ENCODE peak calls at places on chromosomes 5 and 9, in nine cellular contexts. Z is progenitor cell of endocrine pancreas; W is CD4-positive, alpha-beta T cell; M is type B pancreatic cell; H is GM20000; A is fibroblast of the aortic adventitia; R is HFFc6; K is uterus; B is pancreas. F is an unnamed sample.
A peak's percentile ranks its signal among the peaks of the same experiment; 100 is the strongest.

GRCh38 chr5:81815318-81815717 is 64.4 kb upstream of the SSBP2 start:
- DNase-seq in Z (no peak), W (no peak), M (no peak), H (no peak), A (no peak), R (no peak), K (no peak), B (no peak), F (no peak)

GRCh38 chr9:136093995-136094881 is 851 bp downstream of the NACC2 start:
- DNase-seq in Z (no peak), W (peak; percentile 45), M (no peak), H (no peak), A (peak; percentile 52), R (peak; percentile 40), K (peak; percentile 84), B (peak; percentile 85), F (no peak)

GRCh38 chr5:131109540-131110255 is 55.4 kb downstream of the HINT1 start:
- DNase-seq in Z (no peak), W (no peak), M (no peak), H (peak; percentile 53), A (peak; percentile 62), R (peak; percentile 33), K (no peak), B (no peak), F (peak; percentile 58)

GRCh38 chr9:111994831-111995458 is 98.3 kb downstream of the UGCG start:
- DNase-seq in Z (no peak), W (no peak), M (no peak), H (no peak), A (peak; percentile 33), R (peak; percentile 4), K (no peak), B (no peak), F (no peak)

GRCh38 chr5:55993628-55994501 is 898 bp downstream of the IL6ST start:
- DNase-seq in Z (no peak), W (no peak), M (no peak), H (peak; percentile 49), A (peak; percentile 47), R (no peak), K (no peak), B (no peak), F (no peak)

GRCh38 chr9:129908846-129909245 is 73.6 kb downstream of the USP20 start:
- DNase-seq in Z (no peak), W (no peak), M (no peak), H (no peak), A (no peak), R (no peak), K (no peak), B (no peak), F (no peak)

GRCh38 chr9:19231126-19232035 is 888 bp downstream of the DENND4C start:
- DNase-seq in Z (no peak), W (peak; percentile 11), M (no peak), H (peak; percentile 41), A (peak; percentile 25), R (peak; percentile 28), K (peak; percentile 42), B (no peak), F (no peak)

GRCh38 chr5:172194985-172195774 is 1.2 kb downstream of the EFCAB9 start:
- DNase-seq in Z (no peak), W (no peak), M (no peak), H (no peak), A (no peak), R (no peak), K (no peak), B (no peak), F (no peak)

GRCh38 chr5:67730917-67731474 is 484.6 kb upstream of the PIK3R1 start:
- DNase-seq in Z (no peak), W (no peak), M (no peak), H (no peak), A (no peak), R (no peak), K (no peak), B (no peak), F (no peak)

GRCh38 chr9:72485821-72486605 is 35.4 kb upstream of the TMC1 start:
- DNase-seq in Z (no peak), W (no peak), M (no peak), H (no peak), A (peak; percentile 55), R (peak; percentile 18), K (no peak), B (no peak), F (no peak)

GRCh38 chr5:60232051-60232794 is 338.7 kb upstream of the PDE4D start:
- DNase-seq in Z (no peak), W (no peak), M (no peak), H (no peak), A (no peak), R (no peak), K (no peak), B (no peak), F (no peak)

GRCh38 chr5:149639718-149640117 is 58.4 kb downstream of the ARHGEF37 start:
- DNase-seq in Z (no peak), W (no peak), M (no peak), H (no peak), A (no peak), R (no peak), K (no peak), B (no peak), F (no peak)

GRCh38 chr9:89919171-89919681 is 314.4 kb downstream of the GADD45G start:
- DNase-seq in Z (no peak), W (peak; percentile 15), M (no peak), H (peak; percentile 65), A (no peak), R (no peak), K (no peak), B (no peak), F (peak; percentile 78)

GRCh38 chr5:71904852-71905251 is 185.8 kb downstream of the CARTPT start:
- DNase-seq in Z (no peak), W (no peak), M (no peak), H (no peak), A (no peak), R (no peak), K (no peak), B (no peak), F (no peak)

GRCh38 chr5:180787025-180787424 is 15.6 kb downstream of the MGAT1 start:
- DNase-seq in Z (no peak), W (no peak), M (no peak), H (no peak), A (no peak), R (no peak), K (no peak), B (no peak), F (no peak)

GRCh38 chr9:110029815-110030480 is 178.0 kb downstream of the C9orf152 start:
- DNase-seq in Z (no peak), W (no peak), M (no peak), H (no peak), A (no peak), R (no peak), K (no peak), B (no peak), F (no peak)

GRCh38 chr9:82445556-82445955 is 457.0 kb downstream of the SPATA31D1 start:
- DNase-seq in Z (no peak), W (no peak), M (no peak), H (no peak), A (no peak), R (no peak), K (no peak), B (no peak), F (no peak)

GRCh38 chr5:37801521-37801920 is 38.3 kb downstream of the GDNF start:
- DNase-seq in Z (no peak), W (no peak), M (no peak), H (no peak), A (no peak), R (no peak), K (no peak), B (no peak), F (no peak)

GRCh38 chr9:117414906-117415583 is at the start of gene ASTN2:
- DNase-seq in Z (peak; percentile 31), W (no peak), M (no peak), H (peak; percentile 37), A (no peak), R (no peak), K (no peak), B (peak; percentile 69), F (peak; percentile 10)

GRCh38 chr9:117414220-117414905 is 494 bp downstream of the ASTN2 start:
- DNase-seq in Z (peak; percentile 37), W (no peak), M (no peak), H (peak; percentile 34), A (peak; percentile 1), R (no peak), K (no peak), B (peak; percentile 77), F (peak; percentile 43)

GRCh38 chr9:117413346-117414219 is 1.3 kb downstream of the ASTN2 start:
- DNase-seq in Z (peak; percentile 37), W (no peak), M (no peak), H (peak; percentile 23), A (no peak), R (no peak), K (no peak), B (peak; percentile 74), F (peak; percentile 36)

GRCh38 chr9:117416856-117417255 is 2.0 kb upstream of the ASTN2 start:
- DNase-seq in Z (no peak), W (no peak), M (no peak), H (no peak), A (no peak), R (no peak), K (no peak), B (no peak), F (no peak)

GRCh38 chr9:117415584-117415937 is 704 bp upstream of the ASTN2 start:
- DNase-seq in Z (no peak), W (no peak), M (no peak), H (no peak), A (no peak), R (no peak), K (no peak), B (no peak), F (no peak)
- TF ChIP-seq CTCF in Z (peak; percentile 25), W (no peak), M (peak; percentile 25), H (no peak), A (no peak), R (no peak), K (no peak), B (no peak), F (no peak)

GRCh38 chr9:10274983-10275382 is 337.8 kb downstream of the PTPRD start:
- DNase-seq in Z (no peak), W (no peak), M (no peak), H (no peak), A (peak; percentile 2), R (no peak), K (no peak), B (no peak), F (no peak)
- TF ChIP-seq CTCF in Z (peak; percentile 33), W (no peak), M (peak; percentile 54), H (no peak), A (no peak), R (peak; percentile 40), K (no peak), B (no peak), F (no peak)

DNA sequence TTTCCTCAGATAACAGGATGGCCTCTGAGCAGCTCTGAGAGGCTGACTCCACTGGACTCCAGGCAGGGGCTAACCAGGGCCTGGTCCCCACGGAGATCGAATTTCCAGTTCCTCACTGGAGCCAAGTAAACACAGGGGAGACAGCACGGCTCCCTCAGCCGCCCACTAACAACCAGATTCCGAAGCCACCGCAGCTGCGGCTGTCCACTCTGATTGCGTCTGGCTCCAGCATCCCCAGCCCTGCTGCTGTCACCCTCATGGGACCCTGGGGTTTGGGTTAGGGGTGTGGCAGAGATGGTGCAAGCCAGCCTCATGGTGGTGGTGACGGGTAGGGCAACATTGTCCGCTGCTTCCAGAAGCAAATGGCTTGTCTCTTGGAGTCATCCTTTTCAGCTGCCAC is 172.6 kb downstream of the RGS3 start:
- DNase-seq in Z (no peak), W (no peak), M (no peak), H (no peak), A (no peak), R (no peak), K (no peak), B (peak; percentile 44), F (no peak)
- TF ChIP-seq CTCF in Z (no peak), W (no peak), M (no peak), H (no peak), A (no peak), R (no peak), K (no peak), B (no peak), F (no peak)

GRCh38 chr5:103475629-103476240 is 86.9 kb downstream of the NUDT12 start:
- DNase-seq in Z (no peak), W (no peak), M (no peak), H (peak; percentile 25), A (peak; percentile 78), R (peak; percentile 62), K (no peak), B (no peak), F (peak; percentile 7)
- TF ChIP-seq CTCF in Z (peak; percentile 80), W (peak; percentile 69), M (peak; percentile 88), H (peak; percentile 3), A (peak; percentile 62), R (peak; percentile 89), K (peak; percentile 42), B (peak; percentile 65), F (no peak)